ENCODE peak calls at places on chromosomes 3 and 15, in four cellular contexts. One of them, this sample, is unnamed.
A peak's percentile ranks its signal among the peaks of the same experiment; 100 is the strongest.

GRCh38 chr3:32816439-32817194 is 1.2 kb upstream of the TRIM71 start:
- DNase-seq in SK-N-SH: peak; percentile 76
- DNase-seq in transverse colon: no peak
- DNase-seq in suprapubic skin: no peak
- DNase-seq in this sample: peak; percentile 16

GRCh38 chr3:129651316-129652202 is 45.1 kb upstream of the PLXND1 start:
- DNase-seq in transverse colon: no peak
- DNase-seq in SK-N-SH: no peak
- DNase-seq in suprapubic skin: no peak
- DNase-seq in this sample: peak; percentile 88

GRCh38 chr3:12893247-12893646 is 51.9 kb upstream of the RPL32 start:
- DNase-seq in suprapubic skin: no peak
- DNase-seq in SK-N-SH: no peak
- DNase-seq in transverse colon: no peak
- DNase-seq in this sample: no peak

GRCh38 chr3:127483005-127483641 is 107.4 kb downstream of the TPRA1 start:
- DNase-seq in transverse colon: no peak
- DNase-seq in suprapubic skin: peak; percentile 30
- DNase-seq in SK-N-SH: no peak
- DNase-seq in this sample: no peak

GRCh38 chr3:56702487-56703315 is 19.6 kb upstream of the TASOR start:
- DNase-seq in SK-N-SH: peak; percentile 57
- DNase-seq in suprapubic skin: no peak
- DNase-seq in transverse colon: peak; percentile 37
- DNase-seq in this sample: peak; percentile 66

GRCh38 chr15:57205999-57206398 is 170.3 kb upstream of the CGNL1 start:
- DNase-seq in SK-N-SH: no peak
- DNase-seq in transverse colon: peak; percentile 86
- DNase-seq in suprapubic skin: no peak
- DNase-seq in this sample: no peak

GRCh38 chr15:75178171-75178937 is 23.3 kb upstream of the C15orf39 start:
- DNase-seq in SK-N-SH: no peak
- DNase-seq in suprapubic skin: no peak
- DNase-seq in transverse colon: peak; percentile 72
- DNase-seq in this sample: no peak

GRCh38 chr3:16214366-16214765 is 39.9 kb downstream of the GALNT15 start:
- DNase-seq in SK-N-SH: no peak
- DNase-seq in suprapubic skin: peak; percentile 35
- DNase-seq in transverse colon: no peak
- DNase-seq in this sample: no peak

GRCh38 chr3:142279965-142280590 is 54.7 kb upstream of the GK5 start:
- DNase-seq in suprapubic skin: no peak
- DNase-seq in SK-N-SH: peak; percentile 73
- DNase-seq in transverse colon: peak; percentile 38
- DNase-seq in this sample: peak; percentile 66

GRCh38 chr3:99947356-99947755 is 129.7 kb downstream of the CMSS1 start:
- DNase-seq in SK-N-SH: no peak
- DNase-seq in suprapubic skin: no peak
- DNase-seq in transverse colon: no peak
- DNase-seq in this sample: no peak

GRCh38 chr15:66803182-66803729 is 101.2 kb downstream of the SMAD6 start:
- DNase-seq in suprapubic skin: peak; percentile 93
- DNase-seq in SK-N-SH: peak; percentile 71
- DNase-seq in transverse colon: peak; percentile 89
- DNase-seq in this sample: peak; percentile 98

GRCh38 chr3:48270306-48270705 is 29.4 kb downstream of the ZNF589 start:
- DNase-seq in transverse colon: no peak
- DNase-seq in SK-N-SH: no peak
- DNase-seq in suprapubic skin: no peak
- DNase-seq in this sample: no peak

GRCh38 chr15:51131596-51132290 is 37.0 kb upstream of the TNFAIP8L3 start:
- DNase-seq in transverse colon: no peak
- DNase-seq in suprapubic skin: no peak
- DNase-seq in SK-N-SH: no peak
- DNase-seq in this sample: no peak

GRCh38 chr3:143998266-143998665 is 26.6 kb downstream of the DIPK2A start:
- DNase-seq in transverse colon: peak; percentile 9
- DNase-seq in SK-N-SH: no peak
- DNase-seq in suprapubic skin: no peak
- DNase-seq in this sample: no peak

GRCh38 chr3:70982700-70983140 is 600.8 kb downstream of the FOXP1 start:
- DNase-seq in suprapubic skin: peak; percentile 72
- DNase-seq in SK-N-SH: no peak
- DNase-seq in transverse colon: no peak
- DNase-seq in this sample: peak; percentile 97

GRCh38 chr3:131020122-131020693 is 6.4 kb downstream of the ASTE1 start:
- DNase-seq in SK-N-SH: no peak
- DNase-seq in transverse colon: no peak
- DNase-seq in suprapubic skin: no peak
- DNase-seq in this sample: no peak

GRCh38 chr3:158220575-158220974 is 110.7 kb downstream of the RSRC1 start:
- DNase-seq in transverse colon: no peak
- DNase-seq in SK-N-SH: no peak
- DNase-seq in suprapubic skin: no peak
- DNase-seq in this sample: no peak

GRCh38 chr15:39589815-39590644 is 9.2 kb downstream of the THBS1 start:
- DNase-seq in transverse colon: peak; percentile 13
- DNase-seq in suprapubic skin: no peak
- DNase-seq in SK-N-SH: no peak
- DNase-seq in this sample: peak; percentile 66

GRCh38 chr15:39552546-39552945 is 28.3 kb upstream of the THBS1 start:
- DNase-seq in transverse colon: no peak
- DNase-seq in suprapubic skin: no peak
- DNase-seq in SK-N-SH: no peak
- DNase-seq in this sample: no peak

DNA sequence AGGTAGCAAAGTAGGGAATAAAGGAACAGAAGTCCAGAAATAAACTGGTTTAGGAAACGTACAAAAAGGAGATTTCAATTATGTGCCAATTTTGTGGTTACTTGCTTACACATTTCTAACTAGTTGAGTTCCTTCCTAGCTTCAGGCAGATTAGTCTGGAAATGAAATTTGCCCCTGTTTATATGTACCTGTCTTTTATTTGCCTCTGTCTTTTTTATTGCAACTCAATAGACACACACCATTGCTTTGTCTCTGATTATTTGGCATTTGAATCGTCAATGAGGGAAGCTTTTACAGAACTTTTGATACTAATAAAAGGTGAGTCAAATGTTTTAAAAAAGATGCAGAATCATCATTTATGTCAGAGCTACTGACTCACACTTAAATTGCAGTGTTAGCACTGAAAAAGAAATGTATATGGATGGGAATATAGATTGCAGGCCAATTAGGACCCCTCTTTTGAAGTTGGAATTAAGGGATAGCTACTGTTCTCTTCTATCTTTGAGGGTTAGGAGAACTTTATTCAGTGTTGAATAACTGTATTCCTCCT is 60.5 kb downstream of the TRAK1 start:
- DNase-seq in SK-N-SH: no peak
- DNase-seq in suprapubic skin: no peak
- DNase-seq in transverse colon: no peak
- DNase-seq in this sample: no peak
- TF ChIP-seq POLR2AphosphoS5 in SK-N-SH: no peak
- TF ChIP-seq POLR2AphosphoS5 in suprapubic skin: no peak
- TF ChIP-seq POLR2AphosphoS5 in transverse colon: no peak
- TF ChIP-seq POLR2AphosphoS5 in this sample: no peak

DNA sequence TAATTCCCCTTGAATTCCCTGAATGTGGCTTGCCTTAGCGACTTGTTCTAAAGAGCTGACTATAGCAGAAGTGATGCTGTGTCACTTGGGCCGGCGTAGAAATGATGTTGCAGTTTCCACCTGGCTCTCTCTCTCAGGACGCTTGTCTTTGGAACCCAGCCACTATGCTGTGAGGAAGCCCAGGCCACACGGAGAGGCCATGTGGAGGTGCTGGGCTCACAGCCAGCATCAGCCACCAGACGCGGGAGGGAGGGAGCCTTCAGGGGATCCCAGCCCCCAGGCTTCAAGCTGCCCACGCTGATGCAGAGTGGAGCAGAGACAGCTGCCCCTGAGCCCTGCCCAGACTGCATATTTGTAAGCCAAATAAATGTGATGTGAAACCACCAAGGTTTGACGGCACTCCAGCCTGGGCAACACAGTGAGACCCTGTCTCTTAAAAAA is 18.6 kb downstream of the RNU5B-1 start:
- DNase-seq in suprapubic skin: no peak
- DNase-seq in SK-N-SH: peak; percentile 94
- DNase-seq in transverse colon: peak; percentile 41
- DNase-seq in this sample: peak; percentile 55
- TF ChIP-seq POLR2AphosphoS5 in suprapubic skin: no peak
- TF ChIP-seq POLR2AphosphoS5 in SK-N-SH: peak; percentile 76
- TF ChIP-seq POLR2AphosphoS5 in transverse colon: peak; percentile 60
- TF ChIP-seq POLR2AphosphoS5 in this sample: no peak

GRCh38 chr3:50503504-50503903 is at the start of gene CACNA2D2:
- DNase-seq in transverse colon: peak; percentile 63
- DNase-seq in suprapubic skin: no peak
- DNase-seq in SK-N-SH: peak; percentile 96
- DNase-seq in this sample: no peak
- TF ChIP-seq POLR2AphosphoS5 in transverse colon: peak; percentile 22
- TF ChIP-seq POLR2AphosphoS5 in suprapubic skin: no peak
- TF ChIP-seq POLR2AphosphoS5 in SK-N-SH: no peak
- TF ChIP-seq POLR2AphosphoS5 in this sample: no peak

GRCh38 chr3:30286811-30287210 is 319.6 kb upstream of the TGFBR2 start:
- DNase-seq in suprapubic skin: no peak
- DNase-seq in transverse colon: no peak
- DNase-seq in SK-N-SH: no peak
- DNase-seq in this sample: peak; percentile 53

GRCh38 chr3:30289324-30289723 is 317.1 kb upstream of the TGFBR2 start:
- DNase-seq in SK-N-SH: no peak
- DNase-seq in suprapubic skin: no peak
- DNase-seq in transverse colon: peak; percentile 13
- DNase-seq in this sample: peak; percentile 83

GRCh38 chr3:30288830-30289229 is 317.6 kb upstream of the TGFBR2 start:
- DNase-seq in transverse colon: no peak
- DNase-seq in SK-N-SH: no peak
- DNase-seq in suprapubic skin: no peak
- DNase-seq in this sample: no peak

GRCh38 chr3:30285188-30286006 is 321.0 kb upstream of the TGFBR2 start:
- DNase-seq in transverse colon: no peak
- DNase-seq in suprapubic skin: no peak
- DNase-seq in SK-N-SH: peak; percentile 21
- DNase-seq in this sample: peak; percentile 47

GRCh38 chr3:30286007-30286669 is 320.3 kb upstream of the TGFBR2 start:
- DNase-seq in SK-N-SH: peak; percentile 39
- DNase-seq in transverse colon: peak; percentile 51
- DNase-seq in suprapubic skin: peak; percentile 71
- DNase-seq in this sample: peak; percentile 99
- TF ChIP-seq POLR2AphosphoS5 in SK-N-SH: peak; percentile 81
- TF ChIP-seq POLR2AphosphoS5 in transverse colon: peak; percentile 54
- TF ChIP-seq POLR2AphosphoS5 in suprapubic skin: no peak
- TF ChIP-seq POLR2AphosphoS5 in this sample: peak; percentile 91

GRCh38 chr3:104711435-104711834 is 655.3 kb upstream of the ALCAM start:
- DNase-seq in transverse colon: no peak
- DNase-seq in SK-N-SH: no peak
- DNase-seq in suprapubic skin: no peak
- DNase-seq in this sample: no peak

GRCh38 chr3:104717828-104718196 is 648.9 kb upstream of the ALCAM start:
- DNase-seq in SK-N-SH: no peak
- DNase-seq in transverse colon: no peak
- DNase-seq in suprapubic skin: no peak
- DNase-seq in this sample: no peak

DNA sequence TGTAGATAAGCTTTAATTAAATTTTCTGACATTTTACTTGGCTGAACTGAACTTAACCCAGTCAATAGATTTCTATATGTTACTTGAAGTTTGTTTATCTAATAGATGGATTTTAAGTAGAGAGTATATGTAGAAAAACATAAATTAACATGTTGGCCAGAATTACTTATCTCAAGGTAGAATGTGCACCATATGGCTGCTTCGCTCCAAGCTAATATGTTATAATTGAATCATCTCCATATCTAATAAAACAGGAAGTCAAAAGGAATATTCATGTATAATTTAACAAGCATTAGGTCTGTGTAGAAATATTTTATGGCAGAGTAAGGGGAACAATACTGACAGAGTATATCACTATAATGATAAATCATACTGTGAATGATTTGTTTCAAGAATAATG is 650.7 kb upstream of the ALCAM start:
- DNase-seq in suprapubic skin: no peak
- DNase-seq in SK-N-SH: peak; percentile 1
- DNase-seq in transverse colon: no peak
- DNase-seq in this sample: no peak
- TF ChIP-seq POLR2AphosphoS5 in suprapubic skin: no peak
- TF ChIP-seq POLR2AphosphoS5 in SK-N-SH: no peak
- TF ChIP-seq POLR2AphosphoS5 in transverse colon: no peak
- TF ChIP-seq POLR2AphosphoS5 in this sample: no peak

This sample was measured in endothelial cell of umbilical vein.